ENCODE peak calls at places on chromosomes 6 and 20, in ten cellular contexts. Y, K, J, T, N, B, Z, X, H and E are unnamed samples.

GRCh38 chr6:154805288-154805911 is 72.2 kb downstream of the SCAF8 start:
- DNase-seq in B (peak; percentile 45), T (no peak), N (peak; percentile 17), J (no peak), Z (peak; percentile 61), X (peak; percentile 61), Y (no peak), H (no peak), K (peak; percentile 71), E (peak; percentile 47)

GRCh38 chr6:166005846-166006592 is 161.6 kb downstream of the TBXT start:
- DNase-seq in B (peak; percentile 26), Z (peak; percentile 76), T (peak; percentile 73), N (peak; percentile 72), J (peak; percentile 67), H (no peak), Y (no peak), X (peak; percentile 70), K (no peak), E (peak; percentile 65)

GRCh38 chr6:16244869-16245451 is 6.6 kb downstream of the GMPR start:
- DNase-seq in Z (no peak), T (no peak), N (no peak), X (no peak), Y (no peak), B (peak; percentile 34), J (no peak), K (no peak), H (no peak), E (no peak)

GRCh38 chr6:56864171-56864616 is 90.7 kb upstream of the BEND6 start:
- DNase-seq in N (no peak), K (no peak), X (no peak), B (peak; percentile 30), Z (peak; percentile 41), H (no peak), Y (no peak), J (no peak), T (no peak), E (peak; percentile 34)

GRCh38 chr20:47071646-47072185 is 177.1 kb downstream of the EYA2 start:
- DNase-seq in K (no peak), T (no peak), Y (no peak), B (no peak), X (no peak), H (no peak), Z (no peak), J (no peak), N (no peak), E (no peak)

GRCh38 chr6:16276991-16277981 is 38.9 kb downstream of the GMPR start:
- DNase-seq in N (peak; percentile 70), Z (peak; percentile 94), K (peak; percentile 75), Y (peak; percentile 17), X (peak; percentile 86), H (no peak), J (peak; percentile 94), T (peak; percentile 79), B (peak; percentile 91), E (peak; percentile 92)

GRCh38 chr6:44025226-44025625 is 102.0 kb downstream of the MRPL14 start:
- DNase-seq in J (no peak), Y (no peak), T (no peak), H (no peak), X (no peak), B (no peak), Z (peak; percentile 34), N (no peak), K (no peak), E (peak; percentile 67)

GRCh38 chr6:80163754-80164187 is 57.3 kb downstream of the BCKDHB start:
- DNase-seq in Y (no peak), Z (peak; percentile 82), X (peak; percentile 82), H (no peak), T (no peak), K (peak; percentile 45), J (no peak), B (peak; percentile 57), N (no peak), E (peak; percentile 88)

GRCh38 chr6:43797919-43798318 is 27.9 kb downstream of the VEGFA start:
- DNase-seq in K (no peak), N (no peak), H (no peak), Z (no peak), Y (no peak), X (no peak), T (peak; percentile 16), B (no peak), J (no peak), E (no peak)

GRCh38 chr20:61887694-61888093 is 178.0 kb downstream of the TAF4 start:
- DNase-seq in N (no peak), X (no peak), B (no peak), K (no peak), J (no peak), Z (no peak), T (no peak), Y (no peak), H (no peak), E (no peak)

GRCh38 chr20:9342651-9343050 is 171.7 kb upstream of the LAMP5 start:
- DNase-seq in J (no peak), T (no peak), N (no peak), B (no peak), K (no peak), H (no peak), Z (peak; percentile 56), Y (no peak), X (peak; percentile 20), E (no peak)

GRCh38 chr6:157841211-157841840 is 18.3 kb downstream of the SNX9 start:
- DNase-seq in H (no peak), K (no peak), B (peak; percentile 66), Y (no peak), Z (peak; percentile 22), N (no peak), T (no peak), J (no peak), X (no peak), E (peak; percentile 76)

GRCh38 chr6:15363523-15364400 is 117.9 kb downstream of the JARID2 start:
- DNase-seq in T (no peak), B (no peak), J (no peak), N (peak; percentile 43), K (no peak), Z (no peak), X (no peak), H (no peak), Y (no peak), E (no peak)

GRCh38 chr20:5843054-5843731 is 93.0 kb downstream of the SHLD1 start:
- DNase-seq in Y (no peak), B (no peak), H (no peak), X (peak; percentile 33), Z (no peak), K (no peak), N (no peak), J (no peak), T (no peak), E (no peak)

GRCh38 chr20:7411075-7411474 is 529.2 kb downstream of the HAO1 start:
- DNase-seq in J (no peak), Y (no peak), X (no peak), T (no peak), B (no peak), K (no peak), Z (no peak), N (no peak), H (no peak), E (no peak)

GRCh38 chr20:14337400-14338171 is at the start of gene FLRT3:
- DNase-seq in T (peak; percentile 77), J (peak; percentile 77), B (peak; percentile 93), K (peak; percentile 87), Z (peak; percentile 92), N (peak; percentile 99), Y (peak; percentile 9), X (peak; percentile 90), H (no peak), E (peak; percentile 97)

GRCh38 chr20:63101781-63102719 is 95.3 kb upstream of the BHLHE23 start:
- DNase-seq in N (no peak), B (peak; percentile 57), X (peak; percentile 45), Z (peak; percentile 59), Y (peak; percentile 75), K (no peak), J (peak; percentile 66), T (peak; percentile 49), H (peak; percentile 36), E (no peak)

GRCh38 chr6:152472325-152472724 is 164.8 kb downstream of the SYNE1 start:
- DNase-seq in Y (no peak), N (no peak), Z (peak; percentile 21), B (no peak), K (no peak), T (no peak), J (no peak), H (no peak), X (peak; percentile 35), E (no peak)

GRCh38 chr6:169160091-169160854 is 93.4 kb downstream of the THBS2 start:
- DNase-seq in J (no peak), B (no peak), K (no peak), T (no peak), X (no peak), Z (no peak), Y (no peak), N (no peak), H (no peak), E (no peak)

GRCh38 chr6:107716688-107717089 is 107.4 kb downstream of the SCML4 start:
- DNase-seq in J (no peak), H (peak; percentile 47), K (peak; percentile 99), B (no peak), Z (peak; percentile 48), X (peak; percentile 18), T (no peak), Y (peak; percentile 80), N (peak; percentile 64), E (peak; percentile 26)

GRCh38 chr6:146914563-146915483 is 289.4 kb upstream of the STXBP5 start:
- DNase-seq in H (no peak), B (peak; percentile 78), N (peak; percentile 53), J (peak; percentile 75), Z (peak; percentile 98), K (peak; percentile 17), T (peak; percentile 49), Y (no peak), X (peak; percentile 96), E (peak; percentile 93)

GRCh38 chr20:16261733-16262277 is 311.4 kb downstream of the KIF16B start:
- DNase-seq in X (no peak), J (no peak), T (no peak), Z (no peak), Y (no peak), N (no peak), K (no peak), H (no peak), B (no peak), E (no peak)

GRCh38 chr6:169014681-169015080 is 239.0 kb downstream of the THBS2 start:
- DNase-seq in H (no peak), K (no peak), Z (no peak), J (no peak), T (no peak), N (no peak), B (no peak), X (no peak), Y (no peak), E (no peak)

GRCh38 chr20:47843886-47844567 is 58.7 kb upstream of the SULF2 start:
- DNase-seq in Y (no peak), H (no peak), X (no peak), T (no peak), J (no peak), K (no peak), Z (no peak), N (no peak), B (peak; percentile 81), E (peak; percentile 75)

GRCh38 chr6:101116337-101116736 is 235.2 kb upstream of the ASCC3 start:
- DNase-seq in T (no peak), X (no peak), K (no peak), J (no peak), H (no peak), B (no peak), Z (no peak), N (no peak), Y (no peak), E (no peak)

GRCh38 chr20:50624351-50625016 is 66.9 kb downstream of the RIPOR3 start:
- DNase-seq in T (no peak), K (no peak), Y (no peak), B (peak; percentile 76), N (no peak), X (no peak), J (no peak), Z (no peak), H (no peak), E (peak; percentile 71)

GRCh38 chr20:49646126-49646525 is 67.6 kb downstream of the B4GALT5 start:
- DNase-seq in T (no peak), Y (no peak), H (no peak), J (no peak), N (no peak), B (no peak), X (peak; percentile 61), K (no peak), Z (peak; percentile 84), E (no peak)

GRCh38 chr6:131519670-131520436 is 53.2 kb upstream of the ARG1 start:
- DNase-seq in T (no peak), J (no peak), Z (peak; percentile 57), B (peak; percentile 34), K (peak; percentile 75), X (peak; percentile 50), H (peak; percentile 8), N (peak; percentile 51), Y (peak; percentile 55), E (peak; percentile 58)